ENCODE peak calls at places on chromosomes 1 and 21, in four cellular contexts. One of them, this sample, is unnamed.

GRCh38 chr1:40607921-40608320 is 57.6 kb downstream of the RIMS3 start:
- DNase-seq in K562: no peak
- DNase-seq in WTC11: no peak
- DNase-seq in HepG2: no peak
- DNase-seq in this sample: no peak

GRCh38 chr1:176208034-176208433 is 948 bp upstream of the COP1 start:
- DNase-seq in K562: no peak
- DNase-seq in HepG2: no peak
- DNase-seq in WTC11: no peak
- DNase-seq in this sample: no peak

GRCh38 chr1:27145934-27146354 is 9.0 kb downstream of the SLC9A1 start:
- DNase-seq in K562: peak
- DNase-seq in HepG2: no peak
- DNase-seq in WTC11: no peak
- DNase-seq in this sample: no peak

GRCh38 chr1:119712342-119713038 is 756 bp downstream of the PHGDH start:
- DNase-seq in WTC11: peak
- DNase-seq in K562: peak
- DNase-seq in HepG2: peak
- DNase-seq in this sample: peak

GRCh38 chr1:147622731-147623130 is 47.6 kb downstream of the ACP6 start:
- DNase-seq in HepG2: no peak
- DNase-seq in WTC11: no peak
- DNase-seq in K562: no peak
- DNase-seq in this sample: no peak

GRCh38 chr21:36420571-36421339 is 35.6 kb downstream of the CHAF1B start:
- DNase-seq in K562: no peak
- DNase-seq in WTC11: no peak
- DNase-seq in HepG2: no peak
- DNase-seq in this sample: no peak

GRCh38 chr1:40592107-40592773 is 60.8 kb downstream of the ZNF684 start:
- DNase-seq in WTC11: no peak
- DNase-seq in K562: no peak
- DNase-seq in HepG2: peak
- DNase-seq in this sample: peak

GRCh38 chr1:88655685-88656299 is 28.3 kb upstream of the PKN2 start:
- DNase-seq in K562: peak
- DNase-seq in HepG2: peak
- DNase-seq in WTC11: no peak
- DNase-seq in this sample: peak

GRCh38 chr21:45297869-45298268 is 10.2 kb upstream of the POFUT2 start:
- DNase-seq in K562: no peak
- DNase-seq in WTC11: no peak
- DNase-seq in HepG2: no peak
- DNase-seq in this sample: no peak

GRCh38 chr1:98157524-98158293 is 236.9 kb upstream of the DPYD start:
- DNase-seq in WTC11: no peak
- DNase-seq in HepG2: no peak
- DNase-seq in K562: no peak
- DNase-seq in this sample: no peak

GRCh38 chr21:42113926-42114409 is 42.9 kb downstream of the UMODL1 start:
- DNase-seq in HepG2: peak
- DNase-seq in WTC11: no peak
- DNase-seq in K562: no peak
- DNase-seq in this sample: no peak

GRCh38 chr1:84795213-84795612 is 97.8 kb downstream of the LPAR3 start:
- DNase-seq in WTC11: no peak
- DNase-seq in K562: no peak
- DNase-seq in HepG2: no peak
- DNase-seq in this sample: no peak

GRCh38 chr1:12486401-12487005 is 131.5 kb downstream of the DHRS3 start:
- DNase-seq in WTC11: no peak
- DNase-seq in K562: no peak
- DNase-seq in HepG2: no peak
- DNase-seq in this sample: peak

DNA sequence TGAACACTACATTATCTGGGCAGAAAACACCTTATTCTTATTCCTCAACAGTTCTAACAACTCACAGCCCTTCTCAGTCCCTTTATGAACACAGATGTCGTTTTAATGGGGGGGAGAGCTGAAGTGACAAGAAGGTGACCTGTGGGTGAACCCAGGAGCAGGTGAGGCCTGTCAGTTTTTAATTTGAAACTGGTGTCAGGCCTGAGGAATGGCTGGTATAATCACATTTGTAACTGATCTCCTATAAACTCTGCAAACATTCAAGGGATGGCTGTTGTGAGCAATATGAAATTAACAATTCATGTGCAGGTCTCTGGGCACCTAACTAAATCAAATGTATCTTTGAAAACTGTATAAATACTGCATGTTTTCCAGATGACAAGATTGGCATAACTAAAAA is 362.1 kb upstream of the NR5A2 start:
- DNase-seq in HepG2: no peak
- DNase-seq in K562: no peak
- DNase-seq in WTC11: no peak
- DNase-seq in this sample: no peak
- TF ChIP-seq ATF3 in HepG2: no peak
- TF ChIP-seq ATF3 in K562: no peak
- TF ChIP-seq ATF3 in WTC11: no peak
- TF ChIP-seq ATF3 in this sample: no peak

DNA sequence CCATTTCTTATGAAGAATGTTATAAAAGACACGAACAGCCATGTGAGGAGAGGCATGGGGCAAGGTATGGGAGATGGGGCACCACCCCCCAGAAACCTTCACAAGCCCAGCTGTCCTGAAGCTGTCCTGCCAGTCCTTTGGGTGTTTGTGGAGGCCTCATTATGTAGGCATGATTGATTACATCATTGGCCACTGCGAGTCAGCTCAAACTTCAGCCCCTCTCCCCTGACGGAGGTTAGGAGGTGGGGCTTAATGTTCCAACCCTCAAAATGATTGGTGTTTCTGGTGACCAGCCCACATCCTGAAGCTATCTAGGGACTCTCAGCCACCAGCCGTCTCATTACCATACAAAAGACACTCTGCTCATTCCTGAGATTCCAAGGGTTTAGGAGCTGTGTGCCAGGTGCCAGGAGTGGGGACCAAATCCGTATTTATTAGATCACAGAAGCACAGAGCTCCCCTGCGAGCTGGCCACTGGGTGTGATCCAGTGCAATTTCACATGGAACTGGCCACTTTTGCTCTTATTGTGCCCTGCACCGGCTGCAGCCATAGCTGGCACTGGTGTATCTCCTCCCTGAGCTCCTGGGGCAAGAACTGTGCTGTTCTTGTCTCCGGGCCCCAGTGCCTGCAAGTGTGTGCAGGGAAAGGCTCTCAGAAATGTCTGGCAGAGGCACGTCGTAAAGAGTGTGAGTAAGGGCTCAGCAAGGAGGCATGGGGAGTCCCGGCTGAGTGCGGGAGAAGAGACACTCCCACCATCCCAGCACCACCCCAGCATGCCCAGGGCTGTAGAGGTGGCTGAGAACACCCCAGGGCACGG is 10.5 kb downstream of the KIAA1614 start:
- DNase-seq in WTC11: peak
- DNase-seq in K562: no peak
- DNase-seq in HepG2: peak
- DNase-seq in this sample: no peak
- TF ChIP-seq ATF3 in WTC11: no peak
- TF ChIP-seq ATF3 in K562: peak
- TF ChIP-seq ATF3 in HepG2: no peak
- TF ChIP-seq ATF3 in this sample: no peak

DNA sequence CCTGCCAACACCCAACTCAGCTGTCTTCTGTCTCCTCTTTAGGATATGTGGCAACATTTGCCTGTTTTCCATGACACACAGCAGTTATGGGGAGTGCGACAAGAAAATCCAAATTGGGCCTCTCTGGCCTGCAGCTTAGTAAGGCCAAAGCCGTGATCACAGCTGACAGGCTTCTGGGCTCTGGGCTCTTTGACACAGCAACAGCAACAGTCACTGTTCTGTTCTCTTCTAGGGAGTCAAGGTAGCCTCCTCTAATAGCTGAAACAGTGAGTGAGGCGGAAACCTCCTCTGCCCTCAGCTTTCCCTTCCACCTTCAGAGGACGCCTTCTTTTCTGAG is 19.0 kb downstream of the CLCA1 start:
- DNase-seq in HepG2: no peak
- DNase-seq in K562: no peak
- DNase-seq in WTC11: no peak
- DNase-seq in this sample: no peak
- TF ChIP-seq ATF3 in HepG2: no peak
- TF ChIP-seq ATF3 in K562: no peak
- TF ChIP-seq ATF3 in WTC11: no peak
- TF ChIP-seq ATF3 in this sample: no peak

GRCh38 chr1:15440357-15440756 is 2.1 kb downstream of the CTRC start:
- DNase-seq in K562: no peak
- DNase-seq in WTC11: no peak
- DNase-seq in HepG2: no peak
- DNase-seq in this sample: no peak

GRCh38 chr1:15433471-15433870 is 4.8 kb upstream of the CTRC start:
- DNase-seq in K562: no peak
- DNase-seq in HepG2: no peak
- DNase-seq in WTC11: no peak
- DNase-seq in this sample: no peak

GRCh38 chr1:15435239-15436077 is 2.8 kb upstream of the CTRC start:
- DNase-seq in WTC11: no peak
- DNase-seq in HepG2: no peak
- DNase-seq in K562: no peak
- DNase-seq in this sample: no peak

GRCh38 chr1:15439325-15439724 is 1.1 kb downstream of the CTRC start:
- DNase-seq in WTC11: no peak
- DNase-seq in HepG2: no peak
- DNase-seq in K562: no peak
- DNase-seq in this sample: no peak

GRCh38 chr1:15436881-15437449 is 1.3 kb upstream of the CTRC start:
- DNase-seq in HepG2: no peak
- DNase-seq in WTC11: no peak
- DNase-seq in K562: no peak
- DNase-seq in this sample: no peak
- TF ChIP-seq ATF3 in HepG2: no peak
- TF ChIP-seq ATF3 in WTC11: no peak
- TF ChIP-seq ATF3 in K562: no peak
- TF ChIP-seq ATF3 in this sample: no peak

DNA sequence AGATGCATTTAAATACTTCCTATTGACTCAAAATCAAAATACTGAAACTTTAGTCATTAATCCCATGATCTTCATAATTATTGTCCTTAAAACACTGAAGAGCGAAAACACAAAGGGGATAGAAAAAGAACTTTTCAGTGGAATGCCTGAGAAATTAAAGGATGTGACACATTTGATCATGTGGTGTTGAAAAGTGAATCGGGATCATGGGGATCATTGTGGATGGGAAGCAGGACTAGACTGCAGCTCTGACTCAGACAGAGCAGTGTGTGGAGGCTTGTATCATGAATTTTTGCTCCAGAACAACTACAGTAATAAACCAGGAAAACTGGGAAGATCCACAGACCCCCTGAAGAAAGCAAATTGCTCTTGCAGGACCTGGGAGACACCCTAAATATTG is 161.1 kb upstream of the CXADR start:
- DNase-seq in K562: no peak
- DNase-seq in HepG2: no peak
- DNase-seq in WTC11: no peak
- DNase-seq in this sample: no peak
- TF ChIP-seq ATF3 in K562: no peak
- TF ChIP-seq ATF3 in HepG2: no peak
- TF ChIP-seq ATF3 in WTC11: no peak
- TF ChIP-seq ATF3 in this sample: no peak

This sample was measured in HCT116.